ENCODE peak calls at places on chromosomes 13 and 19, in eight cellular contexts. Q, B, X, C, I, E, O and P are unnamed samples.
A peak's percentile ranks its signal among the peaks of the same experiment; 100 is the strongest.

GRCh38 chr19:961866-962620 is 22.1 kb upstream of the WDR18 start:
- DNase-seq in B (no peak), C (no peak), Q (no peak), E (no peak), I (peak; percentile 25), O (no peak), X (no peak), P (no peak)

GRCh38 chr19:35742121-35742724 is at the start of gene IGFLR1:
- DNase-seq in I (no peak), O (peak; percentile 89), B (no peak), X (no peak), E (no peak), Q (peak; percentile 76), C (no peak), P (peak; percentile 70)

GRCh38 chr13:91313103-91313502 is 34.4 kb upstream of the MIR17HG start:
- DNase-seq in Q (no peak), O (peak; percentile 69), I (peak; percentile 30), E (no peak), X (no peak), B (no peak), C (no peak), P (no peak)

GRCh38 chr19:34317311-34317927 is 47.6 kb upstream of the GPI start:
- DNase-seq in X (peak; percentile 65), E (no peak), O (no peak), B (no peak), C (no peak), Q (no peak), I (peak; percentile 49), P (no peak)

GRCh38 chr13:31967155-31967554 is 64.4 kb upstream of the FRY start:
- DNase-seq in X (no peak), C (no peak), I (no peak), E (no peak), O (no peak), Q (no peak), B (no peak), P (no peak)

GRCh38 chr19:35015576-35016351 is 14.5 kb upstream of the SCN1B start:
- DNase-seq in B (no peak), C (no peak), Q (no peak), O (no peak), E (no peak), I (no peak), X (no peak), P (no peak)

GRCh38 chr13:29038700-29039099 is 218.6 kb downstream of the MTUS2 start:
- DNase-seq in X (no peak), I (no peak), Q (no peak), O (no peak), C (no peak), E (no peak), B (no peak), P (no peak)

GRCh38 chr19:39968789-39969188 is 2.2 kb upstream of the PSMC4 start:
- DNase-seq in E (no peak), C (no peak), I (no peak), B (no peak), O (no peak), X (no peak), Q (no peak), P (no peak)

GRCh38 chr13:40189885-40190655 is 476.4 kb downstream of the FOXO1 start:
- DNase-seq in I (no peak), O (no peak), C (no peak), X (no peak), B (peak; percentile 50), Q (no peak), E (no peak), P (no peak)

GRCh38 chr13:21501709-21502108 is 42.6 kb upstream of the ZDHHC20 start:
- DNase-seq in E (no peak), I (no peak), C (no peak), O (no peak), Q (no peak), X (no peak), B (no peak), P (no peak)

GRCh38 chr19:19866599-19867248 is 1.0 kb downstream of the ZNF253 start:
- DNase-seq in X (no peak), Q (no peak), C (no peak), B (peak; percentile 28), I (peak; percentile 23), E (no peak), O (peak; percentile 75), P (peak; percentile 47)

GRCh38 chr13:26445092-26445491 is 112.4 kb upstream of the WASF3 start:
- DNase-seq in B (no peak), C (no peak), I (no peak), E (no peak), Q (no peak), X (no peak), O (no peak), P (no peak)

GRCh38 chr19:1283917-1284292 is 1.8 kb upstream of the EFNA2 start:
- DNase-seq in B (no peak), C (no peak), O (no peak), E (no peak), X (no peak), Q (no peak), I (no peak), P (no peak)

GRCh38 chr13:43058318-43058674 is 34.9 kb downstream of the DNAJC15 start:
- DNase-seq in Q (no peak), I (peak; percentile 70), E (no peak), B (no peak), O (no peak), X (peak; percentile 90), C (peak; percentile 56), P (no peak)

GRCh38 chr19:17450264-17451075 is 2.0 kb upstream of the TMEM221 start:
- DNase-seq in C (no peak), Q (no peak), B (no peak), X (peak; percentile 94), O (peak; percentile 63), I (no peak), E (no peak), P (peak; percentile 54)

GRCh38 chr19:50644315-50644915 is 4.7 kb upstream of the SYT3 start:
- DNase-seq in B (no peak), X (no peak), Q (no peak), E (no peak), C (no peak), O (no peak), I (no peak), P (no peak)

GRCh38 chr13:97921146-97921776 is 32.2 kb upstream of the IPO5 start:
- DNase-seq in O (no peak), X (no peak), B (no peak), I (peak; percentile 34), E (no peak), C (no peak), Q (no peak), P (no peak)

GRCh38 chr19:39416152-39416551 is 3.7 kb downstream of the PLEKHG2 start:
- DNase-seq in Q (no peak), E (no peak), O (no peak), X (no peak), C (no peak), I (no peak), B (no peak), P (no peak)

GRCh38 chr19:18789883-18790565 is 1.1 kb downstream of the COMP start:
- DNase-seq in O (peak; percentile 26), I (peak; percentile 10), C (no peak), E (no peak), B (no peak), Q (no peak), X (no peak), P (peak; percentile 78)

DNA sequence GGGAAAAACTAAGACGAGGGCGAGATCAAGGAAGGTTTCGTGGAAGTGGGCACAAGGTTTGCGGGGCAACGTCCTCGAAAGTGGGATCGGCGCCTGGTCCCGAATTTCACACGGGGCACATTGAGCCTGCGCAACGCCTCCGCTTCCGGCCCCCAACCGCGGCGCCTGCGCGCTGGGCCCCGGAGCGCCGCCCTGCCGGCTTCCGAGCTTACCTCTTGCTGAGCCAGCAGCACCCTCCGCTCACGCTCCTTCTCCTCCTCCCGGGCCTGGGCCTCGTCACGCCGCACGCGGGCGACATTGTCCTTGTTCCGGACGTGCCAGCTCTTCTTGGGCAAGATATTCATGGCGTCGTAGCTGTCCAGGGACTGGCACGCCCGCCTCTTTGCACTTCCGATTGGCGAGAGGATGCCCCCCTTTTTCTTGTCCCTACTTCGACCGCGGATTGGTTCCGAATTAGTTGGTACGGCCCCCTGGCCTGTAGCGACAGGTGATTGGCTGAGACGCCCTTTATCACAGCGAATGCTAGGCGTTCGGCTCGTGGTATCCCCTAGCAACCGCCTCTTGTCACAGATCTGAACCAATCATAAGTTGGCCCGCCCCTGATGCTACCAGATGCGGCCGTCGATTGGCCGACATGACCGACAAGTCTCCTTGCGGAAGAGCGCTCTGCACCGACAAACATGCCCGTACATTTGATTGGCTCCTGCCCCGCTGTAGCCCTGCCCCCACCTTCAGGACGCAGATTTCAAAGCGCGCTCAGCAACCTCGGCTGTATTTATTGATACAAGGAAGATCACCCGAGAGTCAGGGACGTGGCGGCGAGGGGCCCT is at the start of gene LENG1:
- DNase-seq in E (peak; percentile 100), I (peak; percentile 100), O (peak; percentile 100), X (peak; percentile 100), B (peak; percentile 91), Q (peak; percentile 100), C (peak; percentile 100), P (peak; percentile 99)
- TF ChIP-seq CTCF in E (peak; percentile 16), I (peak; percentile 11), O (peak; percentile 21), X (peak; percentile 53), B (peak; percentile 50), Q (peak; percentile 19), C (peak; percentile 25), P (peak; percentile 34)

GRCh38 chr13:110412132-110412912 is 105.2 kb downstream of the COL4A2 start:
- DNase-seq in E (peak; percentile 75), C (peak; percentile 99), B (peak; percentile 74), Q (peak; percentile 85), O (peak; percentile 74), X (peak; percentile 97), I (peak; percentile 100), P (peak; percentile 86)
- TF ChIP-seq CTCF in E (peak; percentile 89), C (peak; percentile 87), B (peak; percentile 91), Q (peak; percentile 84), O (peak; percentile 86), X (peak; percentile 94), I (peak; percentile 89), P (peak; percentile 84)

GRCh38 chr19:49210108-49210900 is 52.7 kb downstream of the TRPM4 start:
- DNase-seq in O (peak; percentile 37), E (no peak), B (no peak), C (no peak), X (no peak), I (peak; percentile 29), Q (peak; percentile 65), P (no peak)
- TF ChIP-seq CTCF in O (no peak), E (no peak), B (no peak), C (no peak), X (no peak), I (no peak), Q (peak; percentile 28), P (no peak)

GRCh38 chr19:11346104-11346940 is at the start of the genes CCDC159 and TMEM205:
- DNase-seq in B (peak; percentile 94), I (peak; percentile 100), E (peak; percentile 95), Q (peak; percentile 99), C (peak; percentile 95), O (peak; percentile 99), X (peak; percentile 99), P (peak; percentile 97)
- TF ChIP-seq CTCF in B (no peak), I (no peak), E (no peak), Q (no peak), C (peak; percentile 12), O (peak; percentile 13), X (no peak), P (peak; percentile 26)